ENCODE peak calls at places on chromosomes 2 and 18, in ten cellular contexts. D is stimulated activated CD4-positive, alpha-beta T cell treated with anti-CD3 and anti-CD28 coated beads, Interleukin-1b, Interleukin-23, amount 100 ng/mL, for 24 hours; R is NCI-H1417; L is activated CD4-positive, alpha-beta T cell treated with anti-CD3 and anti-CD28 coated beads, Interleukin-2, amount 50 U/mL, for 24 hours; J is GM12865; S is sigmoid colon; P is HFFc6; W is GM10248; Z is renal cortical epithelial cell; E is posterior cingulate gyrus. C is an unnamed sample.

GRCh38 chr2:54402350-54402749 is 53.8 kb upstream of the SPTBN1 start:
- DNase-seq in Z (peak), E (no peak), W (no peak), L (no peak), R (no peak), P (no peak), S (peak), D (no peak), J (no peak), C (no peak)

GRCh38 chr2:85760371-85760770 is 6.6 kb downstream of the ATOH8 start:
- DNase-seq in R (no peak), Z (no peak), S (no peak), J (no peak), P (no peak), D (no peak), E (no peak), W (no peak), L (no peak), C (no peak)

GRCh38 chr18:23133860-23134779 is 1.2 kb upstream of the CABLES1 start:
- DNase-seq in W (peak), R (peak), E (peak), L (peak), Z (peak), S (no peak), J (peak), P (no peak), D (peak), C (peak)

GRCh38 chr2:105431367-105432088 is 32.7 kb upstream of the FHL2 start:
- DNase-seq in P (no peak), R (no peak), L (no peak), J (no peak), E (peak), Z (no peak), D (no peak), S (peak), W (no peak), C (no peak)

GRCh38 chr2:120641366-120641771 is 94.3 kb upstream of the GLI2 start:
- DNase-seq in R (no peak), Z (no peak), E (no peak), S (peak), J (no peak), D (no peak), P (peak), W (no peak), L (no peak), C (no peak)

GRCh38 chr2:137769406-137769805 is 194.9 kb upstream of the HNMT start:
- DNase-seq in Z (no peak), W (no peak), P (no peak), J (no peak), R (no peak), S (no peak), E (no peak), L (no peak), D (no peak), C (no peak)

GRCh38 chr2:207300817-207301216 is 135.1 kb upstream of the KLF7 start:
- DNase-seq in Z (no peak), L (no peak), D (no peak), R (no peak), W (no peak), E (no peak), S (no peak), P (no peak), J (no peak), C (no peak)

GRCh38 chr2:216690451-216691209 is 4.7 kb downstream of the IGFBP5 start:
- DNase-seq in P (peak), J (no peak), L (no peak), E (peak), S (peak), Z (peak), R (peak), W (no peak), D (no peak), C (no peak)

GRCh38 chr18:3790702-3791101 is 340.7 kb downstream of the TGIF1 start:
- DNase-seq in W (no peak), J (peak), R (peak), E (peak), P (no peak), S (no peak), L (no peak), Z (peak), D (no peak), C (no peak)

GRCh38 chr2:14301331-14301730 is 331.2 kb upstream of the LRATD1 start:
- DNase-seq in S (no peak), R (no peak), P (no peak), J (no peak), D (no peak), Z (no peak), W (no peak), L (no peak), E (no peak), C (no peak)

C was measured in PC-3.